ENCODE peak calls at places on chromosomes 11 and 22, in seven cellular contexts. One of them, this sample, is unnamed.

GRCh38 chr11:108873938-108874337 is 209.1 kb downstream of the DDX10 start:
- DNase-seq in T1000: no peak
- DNase-seq in A172: peak; percentile 20
- DNase-seq in AG08395: no peak
- DNase-seq in fibroblast of mammary gland: no peak
- DNase-seq in AG09309: peak; percentile 59
- DNase-seq in hepatocyte: no peak
- DNase-seq in this sample: no peak

GRCh38 chr22:37054078-37054440 is 2.5 kb downstream of the KCTD17 start:
- DNase-seq in AG09309: no peak
- DNase-seq in AG08395: no peak
- DNase-seq in A172: no peak
- DNase-seq in T1000: no peak
- DNase-seq in fibroblast of mammary gland: no peak
- DNase-seq in hepatocyte: no peak
- DNase-seq in this sample: no peak

GRCh38 chr22:41966607-41967240 is 2.5 kb upstream of the SEPTIN3 start:
- DNase-seq in AG09309: peak; percentile 86
- DNase-seq in fibroblast of mammary gland: peak; percentile 92
- DNase-seq in A172: peak; percentile 81
- DNase-seq in T1000: peak; percentile 8
- DNase-seq in hepatocyte: peak; percentile 77
- DNase-seq in AG08395: peak; percentile 90
- DNase-seq in this sample: peak; percentile 62

GRCh38 chr11:126114486-126115252 is 52.0 kb upstream of the CDON start:
- DNase-seq in A172: no peak
- DNase-seq in hepatocyte: no peak
- DNase-seq in fibroblast of mammary gland: no peak
- DNase-seq in T1000: no peak
- DNase-seq in AG09309: no peak
- DNase-seq in AG08395: no peak
- DNase-seq in this sample: no peak

GRCh38 chr22:31278643-31279326 is 13.5 kb downstream of the PIK3IP1 start:
- DNase-seq in A172: no peak
- DNase-seq in T1000: no peak
- DNase-seq in AG09309: no peak
- DNase-seq in fibroblast of mammary gland: no peak
- DNase-seq in hepatocyte: no peak
- DNase-seq in AG08395: no peak
- DNase-seq in this sample: no peak

GRCh38 chr11:86708671-86709070 is 36.3 kb upstream of the ME3 start:
- DNase-seq in AG09309: no peak
- DNase-seq in T1000: no peak
- DNase-seq in A172: no peak
- DNase-seq in fibroblast of mammary gland: no peak
- DNase-seq in AG08395: no peak
- DNase-seq in hepatocyte: no peak
- DNase-seq in this sample: no peak

GRCh38 chr11:9263840-9264380 is 1.2 kb downstream of the DENND5A start:
- DNase-seq in AG09309: no peak
- DNase-seq in hepatocyte: no peak
- DNase-seq in AG08395: peak; percentile 48
- DNase-seq in fibroblast of mammary gland: peak; percentile 50
- DNase-seq in T1000: no peak
- DNase-seq in A172: peak; percentile 53
- DNase-seq in this sample: no peak

GRCh38 chr22:19477321-19478085 is 1.5 kb downstream of the UFD1 start:
- DNase-seq in AG09309: no peak
- DNase-seq in fibroblast of mammary gland: peak; percentile 40
- DNase-seq in A172: no peak
- DNase-seq in hepatocyte: no peak
- DNase-seq in T1000: no peak
- DNase-seq in AG08395: no peak
- DNase-seq in this sample: no peak

GRCh38 chr11:110735431-110736157 is 23.4 kb upstream of the ARHGAP20 start:
- DNase-seq in fibroblast of mammary gland: no peak
- DNase-seq in AG08395: no peak
- DNase-seq in hepatocyte: no peak
- DNase-seq in T1000: no peak
- DNase-seq in AG09309: no peak
- DNase-seq in A172: no peak
- DNase-seq in this sample: no peak

GRCh38 chr22:49533886-49534285 is 293.8 kb downstream of the BRD1 start:
- DNase-seq in AG09309: no peak
- DNase-seq in T1000: no peak
- DNase-seq in hepatocyte: no peak
- DNase-seq in A172: no peak
- DNase-seq in AG08395: no peak
- DNase-seq in fibroblast of mammary gland: no peak
- DNase-seq in this sample: no peak

GRCh38 chr11:102994101-102994500 is 38.6 kb upstream of the MMP13 start:
- DNase-seq in A172: peak; percentile 13
- DNase-seq in hepatocyte: no peak
- DNase-seq in AG09309: no peak
- DNase-seq in T1000: no peak
- DNase-seq in fibroblast of mammary gland: peak; percentile 65
- DNase-seq in AG08395: peak; percentile 14
- DNase-seq in this sample: no peak

GRCh38 chr22:38006906-38007305 is 22.6 kb upstream of the SOX10 start:
- DNase-seq in T1000: no peak
- DNase-seq in fibroblast of mammary gland: no peak
- DNase-seq in A172: no peak
- DNase-seq in AG08395: no peak
- DNase-seq in hepatocyte: no peak
- DNase-seq in AG09309: no peak
- DNase-seq in this sample: no peak

GRCh38 chr11:64372802-64373597 is 14.0 kb downstream of the RPS6KA4 start:
- DNase-seq in AG08395: peak; percentile 34
- DNase-seq in hepatocyte: no peak
- DNase-seq in A172: no peak
- DNase-seq in fibroblast of mammary gland: peak; percentile 37
- DNase-seq in T1000: peak; percentile 91
- DNase-seq in AG09309: no peak
- DNase-seq in this sample: no peak

GRCh38 chr11:15768321-15768720 is 588.0 kb downstream of the SOX6 start:
- DNase-seq in AG09309: no peak
- DNase-seq in hepatocyte: no peak
- DNase-seq in T1000: no peak
- DNase-seq in AG08395: no peak
- DNase-seq in fibroblast of mammary gland: no peak
- DNase-seq in A172: no peak
- DNase-seq in this sample: no peak

GRCh38 chr11:35614949-35615569 is 3.2 kb upstream of the FJX1 start:
- DNase-seq in hepatocyte: no peak
- DNase-seq in AG09309: no peak
- DNase-seq in fibroblast of mammary gland: no peak
- DNase-seq in T1000: peak; percentile 34
- DNase-seq in AG08395: no peak
- DNase-seq in A172: peak; percentile 37
- DNase-seq in this sample: no peak

GRCh38 chr11:33532257-33532656 is 168.4 kb downstream of the C11orf91 start:
- DNase-seq in AG09309: no peak
- DNase-seq in fibroblast of mammary gland: no peak
- DNase-seq in AG08395: no peak
- DNase-seq in T1000: no peak
- DNase-seq in hepatocyte: no peak
- DNase-seq in A172: no peak
- DNase-seq in this sample: no peak

This sample was measured in astrocyte of the cerebellum.